ENCODE peak calls at places on chromosome 2, in nine cellular contexts. F is ascending aorta, D is right lobe of liver, N is endothelial cell, E is HFF-Myc, Q is dorsolateral prefrontal cortex, C is astrocyte of the spinal cord, I is uterus, R is fibroblast of mammary gland. B is an unnamed sample.

GRCh38 chr2:101991731-101992145 is at the start of gene IL1R2:
- DNase-seq in F (no peak), D (peak; percentile 56), N (no peak), E (no peak), Q (no peak), C (no peak), I (no peak), R (no peak), B (peak; percentile 81)

GRCh38 chr2:27290571-27290970 is 8.3 kb downstream of the TRIM54 start:
- DNase-seq in F (no peak), D (no peak), N (no peak), E (no peak), Q (no peak), C (no peak), I (no peak), R (no peak), B (no peak)

GRCh38 chr2:51795248-51795888 is 763.4 kb upstream of the NRXN1 start:
- DNase-seq in F (no peak), D (no peak), N (peak; percentile 42), E (no peak), Q (no peak), C (no peak), I (no peak), R (no peak), B (no peak)

GRCh38 chr2:207403950-207404349 is 125.8 kb upstream of the CREB1 start:
- DNase-seq in F (no peak), D (no peak), N (no peak), E (no peak), Q (no peak), C (no peak), I (no peak), R (peak; percentile 24), B (no peak)

GRCh38 chr2:161044937-161045336 is 115.3 kb upstream of the TANK start:
- DNase-seq in F (no peak), D (no peak), N (no peak), E (no peak), Q (no peak), C (no peak), I (no peak), R (peak; percentile 48), B (no peak)

GRCh38 chr2:231890896-231891513 is 35.2 kb downstream of the NPPC start:
- DNase-seq in F (no peak), D (no peak), N (no peak), E (no peak), Q (no peak), C (no peak), I (no peak), R (no peak), B (no peak)

GRCh38 chr2:17445744-17446143 is 72.5 kb downstream of the RAD51AP2 start:
- DNase-seq in F (no peak), D (no peak), N (no peak), E (no peak), Q (no peak), C (no peak), I (no peak), R (no peak), B (no peak)

GRCh38 chr2:221198309-221198708 is 373.8 kb downstream of the EPHA4 start:
- DNase-seq in F (no peak), D (no peak), N (no peak), E (no peak), Q (no peak), C (no peak), I (no peak), R (no peak), B (no peak)

GRCh38 chr2:135132314-135132713 is 80.2 kb downstream of the RAB3GAP1 start:
- DNase-seq in F (no peak), D (no peak), N (no peak), E (no peak), Q (no peak), C (peak; percentile 65), I (no peak), R (peak; percentile 54), B (no peak)

GRCh38 chr2:120306091-120306490 is 39.8 kb upstream of the INHBB start:
- DNase-seq in F (no peak), D (no peak), N (no peak), E (no peak), Q (no peak), C (no peak), I (no peak), R (no peak), B (no peak)

GRCh38 chr2:24638568-24638967 is 147.5 kb downstream of the NCOA1 start:
- DNase-seq in F (no peak), D (no peak), N (no peak), E (no peak), Q (no peak), C (no peak), I (no peak), R (no peak), B (no peak)

GRCh38 chr2:40128796-40129195 is 323.1 kb downstream of the SLC8A1 start:
- DNase-seq in F (no peak), D (no peak), N (no peak), E (no peak), Q (no peak), C (no peak), I (no peak), R (no peak), B (no peak)

GRCh38 chr2:40129725-40130124 is 322.2 kb downstream of the SLC8A1 start:
- DNase-seq in F (no peak), D (no peak), N (no peak), E (no peak), Q (no peak), C (peak; percentile 50), I (no peak), R (no peak), B (no peak)

GRCh38 chr2:40127890-40128548 is 323.9 kb downstream of the SLC8A1 start:
- DNase-seq in F (no peak), D (no peak), N (no peak), E (no peak), Q (no peak), C (peak; percentile 81), I (no peak), R (peak; percentile 77), B (no peak)

GRCh38 chr2:40130251-40130994 is 321.5 kb downstream of the SLC8A1 start:
- DNase-seq in F (no peak), D (no peak), N (no peak), E (no peak), Q (no peak), C (peak; percentile 83), I (no peak), R (peak; percentile 7), B (no peak)

DNA sequence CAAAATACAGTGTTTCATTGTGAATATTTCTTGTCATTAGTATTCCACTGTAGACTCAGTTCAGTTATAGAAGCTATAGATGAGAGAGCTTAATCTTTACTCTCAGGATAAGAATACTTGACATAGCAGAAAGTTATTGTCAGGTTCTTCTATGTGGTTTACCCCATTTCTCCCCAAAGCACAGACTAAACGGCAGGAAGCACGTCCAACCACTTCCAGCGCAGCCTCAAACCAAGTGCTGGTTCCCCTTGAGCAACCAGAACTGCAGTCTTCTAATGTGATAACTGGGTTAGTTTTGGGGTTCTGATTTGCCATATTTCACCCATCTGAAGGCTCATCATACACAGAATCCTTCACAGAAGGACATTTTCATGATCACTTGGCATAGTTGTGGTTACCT is 324.7 kb downstream of the SLC8A1 start:
- DNase-seq in F (no peak), D (no peak), N (no peak), E (no peak), Q (no peak), C (no peak), I (no peak), R (no peak), B (no peak)
- TF ChIP-seq CTCF in F (no peak), D (no peak), N (no peak), E (no peak), Q (no peak), C (no peak), I (no peak), R (no peak), B (no peak)

DNA sequence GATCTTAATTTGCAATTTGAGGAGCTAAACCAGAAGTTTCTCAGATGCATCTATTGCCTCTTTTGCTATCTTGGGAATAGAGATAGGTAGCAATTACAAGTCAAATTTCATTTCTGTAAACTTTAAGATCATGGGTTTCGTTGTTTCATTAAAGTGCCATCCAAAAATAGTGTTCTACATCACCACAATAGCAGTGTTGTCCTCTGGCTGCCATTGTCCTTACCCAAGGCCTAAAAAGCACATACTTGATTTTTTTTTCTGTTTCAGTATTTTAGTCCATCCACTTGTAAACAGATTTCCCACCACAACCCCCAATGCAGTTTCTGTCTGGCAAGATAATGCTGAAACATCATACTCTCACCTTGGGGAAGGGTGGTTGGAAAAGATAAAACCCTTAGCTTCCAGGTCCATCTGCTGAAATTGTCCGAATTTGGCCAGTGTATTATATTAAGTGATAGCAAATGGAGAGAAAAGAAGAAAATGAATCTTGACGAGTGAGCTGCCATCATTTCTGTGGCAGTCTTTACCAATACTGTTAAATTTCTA is 136.2 kb downstream of the LCLAT1 start:
- DNase-seq in F (no peak), D (no peak), N (no peak), E (no peak), Q (no peak), C (no peak), I (no peak), R (no peak), B (no peak)
- TF ChIP-seq CTCF in F (no peak), D (no peak), N (no peak), E (no peak), Q (no peak), C (no peak), I (no peak), R (no peak), B (no peak)

DNA sequence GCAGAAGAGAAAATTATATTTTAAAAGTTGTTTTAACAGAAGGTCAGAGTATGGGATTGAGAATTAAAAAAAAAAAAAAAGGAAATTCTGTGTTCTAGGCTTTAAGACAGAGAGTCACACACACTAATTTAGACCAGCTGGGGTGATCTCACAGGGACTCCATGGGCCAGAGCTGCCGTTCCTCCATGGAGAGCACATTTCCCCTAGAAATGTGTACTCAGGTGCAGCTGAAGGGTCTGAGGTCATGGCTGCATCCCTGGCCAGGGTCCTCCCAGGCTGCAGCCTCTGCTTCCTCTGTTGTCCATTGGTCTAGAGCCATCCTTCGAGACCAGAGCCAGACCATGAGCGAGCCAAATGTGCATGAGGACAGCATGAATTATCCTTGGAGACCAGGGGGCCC is 190.1 kb upstream of the TNP1 start:
- DNase-seq in F (no peak), D (no peak), N (no peak), E (no peak), Q (no peak), C (no peak), I (peak; percentile 70), R (peak; percentile 40), B (no peak)
- TF ChIP-seq CTCF in F (no peak), D (no peak), N (no peak), E (no peak), Q (no peak), C (no peak), I (no peak), R (no peak), B (no peak)

DNA sequence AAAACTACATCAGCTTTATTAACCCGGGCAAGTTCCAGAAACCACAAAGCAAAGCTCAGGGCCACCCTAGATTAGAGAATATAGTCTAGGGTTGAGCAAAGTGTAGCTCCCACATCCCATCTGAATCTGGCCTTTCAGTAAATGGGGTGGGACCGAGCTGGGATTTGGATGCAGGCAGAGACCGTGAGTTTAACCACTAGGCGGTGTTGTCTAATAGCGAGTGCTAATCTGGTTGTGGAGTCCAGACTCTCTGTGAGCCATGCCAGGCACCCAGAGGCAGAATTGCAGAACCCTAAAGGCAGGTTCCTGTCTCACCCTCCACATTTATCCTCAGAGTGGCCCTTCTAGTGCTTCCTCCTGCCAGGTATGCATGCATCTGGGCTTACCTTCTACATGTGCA is 435.9 kb downstream of the TSN start:
- DNase-seq in F (no peak), D (peak; percentile 29), N (peak; percentile 55), E (no peak), Q (no peak), C (no peak), I (no peak), R (peak; percentile 11), B (peak; percentile 49)
- TF ChIP-seq CTCF in F (no peak), D (peak; percentile 48), N (peak; percentile 58), E (no peak), Q (no peak), C (peak; percentile 25), I (no peak), R (peak; percentile 19), B (no peak)

B was measured in mucosa of descending colon.